ENCODE peak calls at places on chromosome 5, in six cellular contexts. I, L, S, X, U and C are unnamed samples.
A peak's percentile ranks its signal among the peaks of the same experiment; 100 is the strongest.

GRCh38 chr5:103450333-103451061 is 112.1 kb downstream of the NUDT12 start:
- ATAC-seq in I (peak; percentile 51), L (no peak), S (no peak), X (no peak), U (no peak), C (no peak)

GRCh38 chr5:133323464-133323863 is 271.7 kb downstream of the HSPA4 start:
- ATAC-seq in I (no peak), L (no peak), S (no peak), X (no peak), U (no peak), C (no peak)

GRCh38 chr5:106331415-106331814 is 1339.3 kb downstream of the EFNA5 start:
- ATAC-seq in I (no peak), L (no peak), S (no peak), X (no peak), U (no peak), C (no peak)

GRCh38 chr5:23450187-23450586 is 57.2 kb upstream of the PRDM9 start:
- ATAC-seq in I (no peak), L (no peak), S (peak; percentile 20), X (no peak), U (no peak), C (no peak)

GRCh38 chr5:93058309-93058708 is 522.7 kb downstream of the NR2F1-AS1 start:
- ATAC-seq in I (no peak), L (no peak), S (no peak), X (no peak), U (no peak), C (no peak)

GRCh38 chr5:146020100-146020499 is 83.7 kb downstream of the SH3RF2 start:
- ATAC-seq in I (no peak), L (no peak), S (no peak), X (no peak), U (no peak), C (no peak)

GRCh38 chr5:16565118-16565517 is 51.7 kb downstream of the RETREG1 start:
- ATAC-seq in I (no peak), L (no peak), S (no peak), X (no peak), U (no peak), C (no peak)

GRCh38 chr5:103498800-103499199 is 63.8 kb downstream of the NUDT12 start:
- ATAC-seq in I (no peak), L (no peak), S (no peak), X (no peak), U (no peak), C (no peak)

GRCh38 chr5:175712313-175712680 is 54.4 kb downstream of the HRH2 start:
- ATAC-seq in I (no peak), L (no peak), S (no peak), X (no peak), U (no peak), C (no peak)

GRCh38 chr5:150395690-150395979 is 17.1 kb downstream of the CD74 start:
- ATAC-seq in I (no peak), L (no peak), S (no peak), X (no peak), U (no peak), C (no peak)

GRCh38 chr5:150394912-150395689 is 17.6 kb downstream of the CD74 start:
- ATAC-seq in I (no peak), L (no peak), S (no peak), X (peak; percentile 42), U (peak; percentile 29), C (no peak)

GRCh38 chr5:150396247-150396646 is 16.5 kb downstream of the CD74 start:
- ATAC-seq in I (no peak), L (no peak), S (no peak), X (no peak), U (no peak), C (no peak)

GRCh38 chr5:150392680-150393079 is 20.0 kb downstream of the CD74 start:
- ATAC-seq in I (no peak), L (no peak), S (no peak), X (no peak), U (no peak), C (no peak)

DNA sequence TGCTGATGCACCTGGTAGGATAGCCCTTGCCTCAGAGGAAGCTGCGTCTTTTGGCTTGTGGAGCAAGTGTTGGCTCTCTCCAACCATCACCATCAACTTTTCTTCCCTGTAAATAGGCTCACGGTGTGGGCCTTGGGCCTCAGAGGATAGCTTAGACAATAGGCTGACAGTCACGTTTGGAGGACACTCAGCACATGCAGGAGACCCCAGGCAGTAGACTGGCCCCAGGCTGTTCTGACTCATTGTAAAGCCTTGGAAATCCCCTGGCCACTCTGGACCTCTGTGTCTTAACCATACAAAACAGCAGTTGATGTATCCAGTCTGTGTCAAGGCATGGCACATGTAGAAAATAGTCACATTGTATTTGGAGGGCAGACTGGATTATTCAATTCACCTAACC is 18.6 kb downstream of the CD74 start:
- ATAC-seq in I (peak; percentile 14), L (no peak), S (peak; percentile 57), X (no peak), U (no peak), C (no peak)
- TF ChIP-seq CTCF in I (no peak), L (no peak), S (no peak), X (no peak), U (no peak), C (no peak)

DNA sequence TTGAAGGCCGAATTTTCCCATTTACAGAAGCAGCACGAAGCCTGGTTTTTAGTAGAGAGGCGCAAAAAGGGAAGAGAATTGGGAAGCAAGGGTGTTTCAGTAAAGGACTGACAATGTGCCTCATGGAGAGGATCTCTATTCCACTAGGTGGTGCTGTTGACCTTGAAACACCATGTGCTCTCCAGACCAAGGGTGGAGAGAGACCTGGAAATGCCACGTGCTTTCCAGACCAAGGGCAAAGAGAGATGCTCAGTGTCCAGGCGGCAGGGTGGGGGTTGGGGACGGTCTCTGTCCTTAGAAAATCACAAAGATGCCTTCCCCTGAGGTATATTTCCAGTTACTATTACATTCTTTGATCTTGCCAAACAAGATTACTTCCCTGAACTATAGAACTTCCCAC is 425.3 kb downstream of the CSNK1G3 start:
- ATAC-seq in I (peak; percentile 82), L (peak; percentile 22), S (peak; percentile 73), X (peak; percentile 82), U (peak; percentile 95), C (no peak)
- H3K9me3 ChIP-seq in I (peaks cover 29% of the 10 kb centered on the region), L (peaks cover 14% of the 10 kb centered on the region), S (peaks cover 10% of the 10 kb centered on the region), X (no peaks in the 10 kb centered on the region), U (peaks cover 6% of the 10 kb centered on the region), C (no peaks in the 10 kb centered on the region)

GRCh38 chr5:55307383-55308253 is at the start of the genes DHX29 and MTREX:
- ATAC-seq in I (peak; percentile 98), L (peak; percentile 97), S (peak; percentile 94), X (peak; percentile 88), U (peak; percentile 99), C (peak; percentile 95)
- TF ChIP-seq EP300 in I (no peak), L (no peak), S (no peak), X (peak; percentile 24), U (no peak), C (no peak)

GRCh38 chr5:170747851-170748250 is 35.7 kb upstream of the GABRP start:
- ATAC-seq in I (peak; percentile 60), L (no peak), S (no peak), X (peak; percentile 67), U (peak; percentile 80), C (no peak)
- TF ChIP-seq CTCF in I (peak; percentile 26), L (peak; percentile 20), S (peak; percentile 23), X (peak; percentile 57), U (peak; percentile 49), C (peak; percentile 3)

DNA sequence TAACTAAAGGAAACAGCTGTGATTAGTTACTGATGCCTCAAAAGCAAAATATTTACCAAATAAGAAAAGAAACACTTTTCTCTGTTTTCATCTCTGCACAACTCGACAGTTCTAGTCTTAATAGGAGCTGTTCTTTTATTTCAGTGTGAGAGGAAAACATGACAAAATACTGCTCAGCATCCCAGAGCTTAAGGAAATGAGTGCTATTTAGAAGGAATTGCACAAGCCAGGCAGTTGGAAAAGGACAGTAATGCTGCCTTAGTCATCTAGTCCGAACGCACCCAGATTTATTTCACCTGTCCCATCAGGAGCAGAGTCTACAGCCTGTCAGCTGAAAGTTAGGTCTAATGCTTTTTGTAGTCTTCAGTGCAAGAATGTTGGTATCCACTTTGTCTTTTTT is 12.3 kb downstream of the ZCCHC9 start:
- ATAC-seq in I (no peak), L (no peak), S (no peak), X (no peak), U (no peak), C (no peak)
- H3K9me3 ChIP-seq in I (no peaks in the 10 kb centered on the region), L (no peaks in the 10 kb centered on the region), S (no peaks in the 10 kb centered on the region), X (no peaks in the 10 kb centered on the region), U (no peaks in the 10 kb centered on the region), C (no peaks in the 10 kb centered on the region)

DNA sequence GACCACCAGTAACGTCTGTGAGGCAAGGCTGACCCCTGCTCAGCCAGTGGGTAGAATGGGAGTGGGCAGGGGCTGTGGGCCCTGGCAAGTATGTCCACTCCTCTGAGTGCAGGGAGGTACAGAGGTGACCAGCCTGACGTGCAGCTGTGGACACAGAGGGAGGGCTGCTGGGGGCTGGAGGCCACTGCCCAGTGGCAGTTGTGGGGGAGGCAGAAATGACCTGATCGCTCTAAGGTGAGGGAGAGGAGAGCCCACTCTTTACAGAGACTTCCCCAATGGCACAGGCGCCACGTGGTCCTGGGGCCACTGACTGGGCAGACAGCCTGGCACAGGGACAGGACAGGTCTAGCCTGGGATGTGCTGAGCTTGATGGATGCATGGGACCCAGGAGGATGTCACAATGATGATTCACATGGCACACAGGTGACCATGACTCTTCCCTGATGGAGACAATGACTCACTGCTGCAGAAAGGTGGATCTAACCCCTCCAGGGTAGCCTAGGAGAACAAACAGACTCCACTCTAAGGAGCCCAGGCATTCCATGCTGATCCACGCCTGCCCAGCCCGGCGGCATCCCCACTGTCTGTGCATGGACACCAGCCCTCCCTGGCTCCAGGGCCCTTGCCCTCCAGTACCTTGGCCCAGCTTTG is 7.7 kb downstream of the LPCAT1 start:
- ATAC-seq in I (peak; percentile 80), L (peak; percentile 47), S (no peak), X (no peak), U (peak; percentile 17), C (no peak)
- TF ChIP-seq EP300 in I (peak; percentile 74), L (no peak), S (no peak), X (no peak), U (peak; percentile 16), C (no peak)

GRCh38 chr5:116037236-116037822 is 5.1 kb downstream of the ARL14EPL start:
- ATAC-seq in I (no peak), L (no peak), S (no peak), X (no peak), U (no peak), C (no peak)
- TF ChIP-seq CTCF in I (peak; percentile 25), L (no peak), S (no peak), X (no peak), U (no peak), C (no peak)